ENCODE peak calls at places on chromosomes 1 and 21, in nine cellular contexts. Q is activated T-cell treated with anti-CD3 and anti-CD28 coated beads, Interleukin-2, amount 50 U/mL, for 72 hours; E is stimulated activated CD8-positive, alpha-beta memory T cell treated with anti-CD3 and anti-CD28 coated beads, Interleukin-15, amount 100 ng/mL, for 4 hours; O is activated CD4-positive, alpha-beta T cell treated with anti-CD3 and anti-CD28 coated beads, Interleukin-2, amount 50 U/mL, for 1 hour; W is PC-3; J is G401; M is naive thymus-derived CD8-positive, alpha-beta T cell; R is A673; P is EH. V is an unnamed sample.

GRCh38 chr1:218674280-218674773 is 329.2 kb downstream of the TGFB2 start:
- DNase-seq in P (peak; percentile 87), O (no peak), M (no peak), E (no peak), W (peak; percentile 58), R (peak; percentile 72), J (no peak), Q (no peak), V (no peak)

GRCh38 chr1:246761386-246761785 is 37.2 kb downstream of the SCCPDH start:
- DNase-seq in R (no peak), O (no peak), E (no peak), P (peak; percentile 85), Q (no peak), J (no peak), M (no peak), W (no peak), V (no peak)

GRCh38 chr1:115577513-115577912 is 64.3 kb upstream of the VANGL1 start:
- DNase-seq in E (no peak), P (no peak), O (no peak), R (no peak), W (no peak), M (no peak), J (no peak), Q (no peak), V (no peak)

GRCh38 chr1:57860333-57860732 is 436.5 kb upstream of the DAB1 start:
- DNase-seq in E (no peak), O (no peak), W (no peak), Q (no peak), R (no peak), M (no peak), P (peak; percentile 3), J (peak; percentile 89), V (no peak)

GRCh38 chr21:16145052-16145451 is 415.3 kb downstream of the USP25 start:
- DNase-seq in J (no peak), M (no peak), O (no peak), W (no peak), P (no peak), Q (no peak), E (no peak), R (no peak), V (no peak)

GRCh38 chr1:26833432-26834405 is 7.2 kb downstream of the ZDHHC18 start:
- DNase-seq in O (peak; percentile 85), Q (peak; percentile 87), P (no peak), W (no peak), R (no peak), E (peak; percentile 83), M (peak; percentile 91), J (no peak), V (peak; percentile 93)

GRCh38 chr1:235027862-235028250 is 100.8 kb downstream of the TOMM20 start:
- DNase-seq in O (no peak), R (no peak), E (no peak), W (no peak), M (no peak), Q (no peak), P (no peak), J (no peak), V (no peak)

GRCh38 chr1:63442141-63442475 is 74.7 kb downstream of the ALG6 start:
- DNase-seq in R (peak; percentile 42), J (no peak), E (no peak), Q (no peak), W (peak; percentile 28), P (peak; percentile 60), M (no peak), O (no peak), V (no peak)

GRCh38 chr1:154159554-154159953 is 4.7 kb upstream of the NUP210L start:
- DNase-seq in E (no peak), P (no peak), Q (no peak), M (no peak), J (no peak), R (no peak), O (no peak), W (no peak), V (no peak)

GRCh38 chr1:230158422-230159291 is 91.6 kb downstream of the GALNT2 start:
- DNase-seq in Q (no peak), W (peak; percentile 91), J (no peak), M (no peak), O (no peak), R (peak; percentile 34), P (no peak), E (no peak), V (no peak)

V was measured in cardiac septum.